ENCODE peak calls at places on chromosome 7, in seven cellular contexts. G is SK-N-SH, O is A549, H is H1, F is ovary, M is stomach, P is upper lobe of left lung. D is an unnamed sample.

GRCh38 chr7:17408245-17408903 is 109.9 kb downstream of the AHR start:
- DNase-seq in G (no peak), O (peak; percentile 95), H (no peak), F (peak; percentile 71), M (peak; percentile 65), P (peak; percentile 87), D (peak; percentile 37)

GRCh38 chr7:17709127-17709526 is 231.2 kb downstream of the SNX13 start:
- DNase-seq in G (no peak), O (no peak), H (no peak), F (no peak), M (no peak), P (no peak), D (no peak)

GRCh38 chr7:82945480-82945879 is 217.2 kb downstream of the PCLO start:
- DNase-seq in G (no peak), O (no peak), H (no peak), F (no peak), M (no peak), P (no peak), D (no peak)

GRCh38 chr7:47885309-47886000 is 62.8 kb downstream of the PKD1L1 start:
- DNase-seq in G (no peak), O (no peak), H (peak; percentile 16), F (no peak), M (no peak), P (no peak), D (no peak)

GRCh38 chr7:44881610-44882009 is 3.7 kb downstream of the PURB start:
- DNase-seq in G (no peak), O (no peak), H (no peak), F (no peak), M (no peak), P (no peak), D (no peak)

GRCh38 chr7:67518580-67518979 is 521.9 kb downstream of the TYW1 start:
- DNase-seq in G (no peak), O (no peak), H (no peak), F (no peak), M (no peak), P (no peak), D (no peak)

GRCh38 chr7:90530263-90530662 is 60.8 kb downstream of the PTTG1IP2 start:
- DNase-seq in G (no peak), O (no peak), H (no peak), F (no peak), M (no peak), P (no peak), D (no peak)

GRCh38 chr7:20742913-20743312 is 43.8 kb downstream of the SP8 start:
- DNase-seq in G (no peak), O (no peak), H (no peak), F (no peak), M (no peak), P (no peak), D (no peak)

GRCh38 chr7:27647052-27647451 is 15.6 kb downstream of the HIBADH start:
- DNase-seq in G (no peak), O (peak; percentile 76), H (no peak), F (no peak), M (no peak), P (no peak), D (no peak)

GRCh38 chr7:148791506-148791905 is 92.6 kb downstream of the EZH2 start:
- DNase-seq in G (no peak), O (no peak), H (no peak), F (no peak), M (no peak), P (no peak), D (no peak)

GRCh38 chr7:157780721-157781120 is 443.9 kb downstream of the DNAJB6 start:
- DNase-seq in G (no peak), O (no peak), H (no peak), F (no peak), M (no peak), P (no peak), D (no peak)

GRCh38 chr7:152522551-152522950 is 86.7 kb upstream of the KMT2C start:
- DNase-seq in G (peak; percentile 54), O (no peak), H (no peak), F (peak; percentile 21), M (no peak), P (no peak), D (no peak)

GRCh38 chr7:70325509-70326101 is 727.3 kb downstream of the AUTS2 start:
- DNase-seq in G (peak; percentile 42), O (peak; percentile 13), H (no peak), F (no peak), M (no peak), P (no peak), D (no peak)

GRCh38 chr7:116097365-116098009 is 66.9 kb upstream of the TFEC start:
- DNase-seq in G (no peak), O (peak; percentile 77), H (no peak), F (no peak), M (no peak), P (no peak), D (no peak)

GRCh38 chr7:68858497-68858896 is 739.8 kb upstream of the AUTS2 start:
- DNase-seq in G (peak; percentile 37), O (no peak), H (no peak), F (no peak), M (no peak), P (no peak), D (no peak)

GRCh38 chr7:112211348-112211907 is 4.9 kb downstream of the ZNF277 start:
- DNase-seq in G (no peak), O (peak; percentile 59), H (no peak), F (no peak), M (no peak), P (peak; percentile 58), D (no peak)

GRCh38 chr7:69577221-69577620 is 21.1 kb upstream of the AUTS2 start:
- DNase-seq in G (no peak), O (no peak), H (peak; percentile 17), F (no peak), M (no peak), P (no peak), D (no peak)

GRCh38 chr7:17770710-17771375 is 169.5 kb downstream of the SNX13 start:
- DNase-seq in G (no peak), O (no peak), H (no peak), F (no peak), M (no peak), P (no peak), D (no peak)

GRCh38 chr7:33892945-33893344 is 12.4 kb upstream of the BMPER start:
- DNase-seq in G (no peak), O (no peak), H (no peak), F (no peak), M (no peak), P (no peak), D (no peak)

GRCh38 chr7:2760098-2760889 is 72.3 kb downstream of the AMZ1 start:
- DNase-seq in G (peak; percentile 85), O (peak; percentile 87), H (no peak), F (peak; percentile 86), M (peak; percentile 78), P (peak; percentile 59), D (peak; percentile 88)

DNA sequence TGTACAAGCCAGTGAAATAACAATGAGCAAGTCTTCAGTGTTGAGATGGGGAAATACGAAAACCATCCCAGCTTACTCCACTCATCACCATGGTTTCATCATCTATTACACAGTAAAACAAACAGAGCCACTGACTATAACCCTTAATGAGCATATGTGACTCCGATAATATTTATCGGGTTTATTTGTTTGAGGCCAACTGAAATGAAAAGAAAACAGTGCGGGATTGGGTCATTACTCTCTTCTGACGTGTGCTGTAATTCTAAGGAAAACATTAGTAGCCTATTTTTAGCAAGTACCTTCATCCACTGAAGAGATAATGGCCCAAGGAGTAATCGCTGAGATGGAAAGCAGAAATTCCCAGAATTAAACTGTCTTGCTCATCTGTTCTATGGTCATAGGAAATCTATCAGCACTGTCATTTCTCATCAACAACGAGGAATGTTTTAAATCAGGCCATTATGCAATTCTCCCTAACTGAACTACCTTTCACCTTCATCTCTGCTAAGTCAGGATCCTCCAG is 716.5 kb downstream of the INHBA start:
- DNase-seq in G (no peak), O (peak; percentile 35), H (no peak), F (no peak), M (no peak), P (no peak), D (no peak)
- H3K4me3 ChIP-seq in G (no peak overlapping the region), O (no peak overlapping the region), H (no peak overlapping the region), F (no peak overlapping the region), M (no peak overlapping the region), P (no peak overlapping the region), D (no peak overlapping the region)

DNA sequence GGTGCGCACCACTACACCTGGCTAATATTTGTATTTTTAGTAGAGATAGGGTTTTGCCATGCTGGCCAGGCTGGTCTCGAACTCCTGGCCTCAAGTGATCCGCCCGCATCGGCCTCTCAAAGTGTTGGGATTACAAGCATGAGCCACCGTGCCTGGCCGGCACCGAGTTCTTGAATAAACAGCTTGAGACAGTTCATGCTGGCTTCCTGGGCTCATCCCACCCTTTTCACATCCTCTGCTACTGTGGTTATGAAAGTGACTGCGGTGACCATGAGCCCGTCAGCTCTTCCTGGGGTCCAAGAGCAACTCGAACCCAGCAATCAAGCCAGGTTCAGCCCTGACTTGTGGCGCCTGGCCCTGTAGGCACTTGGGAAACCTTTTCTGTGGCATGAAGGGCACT is 38.7 kb downstream of the HIP1 start:
- DNase-seq in G (no peak), O (no peak), H (no peak), F (no peak), M (no peak), P (no peak), D (no peak)
- TF ChIP-seq EP300 in G (no peak), O (no peak), H (no peak), F (no peak), M (no peak), P (no peak), D (no peak)

DNA sequence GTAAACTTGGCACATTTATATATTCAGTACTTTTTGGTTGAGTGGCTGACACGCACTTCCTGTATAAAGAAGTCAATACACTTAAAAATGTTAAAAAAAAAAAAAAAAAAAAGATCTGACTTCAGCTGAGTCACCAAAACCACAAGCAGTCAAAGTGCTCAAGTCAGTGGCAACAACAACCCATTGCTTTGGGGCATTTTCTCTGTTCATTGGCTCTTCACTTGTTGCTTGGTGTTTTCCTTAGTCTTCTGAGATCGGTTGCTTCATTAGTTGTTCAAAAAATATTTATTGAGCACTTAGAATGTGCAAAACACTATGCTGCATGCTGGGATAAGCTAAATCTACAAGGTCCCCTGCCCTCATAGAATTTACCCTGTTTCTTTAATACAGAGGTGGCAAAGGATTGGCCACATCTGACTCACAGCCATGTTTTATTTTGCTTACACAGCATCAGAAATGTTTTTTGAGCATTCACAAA is 63.7 kb downstream of the ZNRF2 start:
- DNase-seq in G (no peak), O (peak; percentile 73), H (no peak), F (no peak), M (no peak), P (peak; percentile 50), D (no peak)
- H3K4me3 ChIP-seq in G (peak overlapping the region; percentile 4), O (no peak overlapping the region), H (no peak overlapping the region), F (no peak overlapping the region), M (no peak overlapping the region), P (no peak overlapping the region), D (no peak overlapping the region)

DNA sequence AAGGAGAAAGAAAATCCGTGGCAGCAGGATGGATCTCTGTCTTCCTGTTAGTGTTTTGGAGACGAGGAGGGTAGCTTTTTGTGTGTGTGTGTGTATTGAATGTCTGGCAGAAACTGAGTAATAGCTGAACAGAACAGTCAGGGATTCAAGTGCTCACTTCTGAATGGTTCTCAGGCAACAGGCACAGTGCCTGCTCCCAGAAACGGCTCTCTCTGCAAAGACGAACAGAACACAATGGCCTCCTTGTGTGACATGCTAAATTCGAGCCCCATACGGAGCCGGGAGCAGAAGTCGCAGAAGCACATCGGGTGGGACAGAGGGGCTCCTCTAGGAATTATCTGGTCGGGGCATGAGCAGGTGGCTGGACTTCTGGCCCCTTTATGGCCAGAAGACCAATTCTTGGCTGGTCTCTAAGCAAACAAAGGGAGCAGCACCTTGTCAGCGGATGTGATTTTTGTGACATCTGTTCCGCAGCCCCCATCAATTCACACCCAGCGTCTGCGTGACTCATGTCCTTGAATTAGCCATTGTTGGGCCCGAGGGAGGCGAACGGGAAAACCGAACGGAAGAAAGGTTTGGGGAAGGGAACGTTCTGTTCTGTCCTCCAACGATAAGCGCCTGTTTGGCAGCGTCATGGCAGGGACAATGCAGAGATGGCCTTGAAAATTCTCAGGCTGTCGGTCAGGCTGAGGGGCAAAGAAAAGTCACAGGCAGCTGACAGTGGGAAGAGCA is 47.3 kb upstream of the NPTX2 start:
- DNase-seq in G (no peak), O (no peak), H (no peak), F (no peak), M (no peak), P (no peak), D (peak; percentile 9)
- TF ChIP-seq EP300 in G (no peak), O (no peak), H (no peak), F (peak; percentile 44), M (peak; percentile 88), P (no peak), D (peak; percentile 93)

D was measured in transverse colon.